ENCODE peak calls at places on chromosome 13, in six cellular contexts. Y, D, R, J, C and W are unnamed samples.

GRCh38 chr13:26604784-26605183 is 47.3 kb downstream of the WASF3 start:
- DNase-seq in Y (no peak), D (no peak), R (no peak), J (no peak), C (peak), W (no peak)

GRCh38 chr13:98771838-98772611 is 19.6 kb upstream of the SLC15A1 start:
- DNase-seq in Y (no peak), D (no peak), R (no peak), J (no peak), C (no peak), W (no peak)

GRCh38 chr13:112668924-112669323 is 20.9 kb upstream of the ATP11A start:
- DNase-seq in Y (no peak), D (no peak), R (no peak), J (no peak), C (no peak), W (no peak)

GRCh38 chr13:80436571-80437169 is 95.7 kb upstream of the SPRY2 start:
- DNase-seq in Y (peak), D (no peak), R (peak), J (no peak), C (no peak), W (no peak)

GRCh38 chr13:52070929-52071523 is 46.5 kb downstream of the UTP14C start:
- DNase-seq in Y (no peak), D (peak), R (peak), J (no peak), C (no peak), W (peak)

GRCh38 chr13:62512194-62513141 is 1096.8 kb upstream of the PCDH20 start:
- DNase-seq in Y (no peak), D (peak), R (peak), J (peak), C (no peak), W (no peak)

GRCh38 chr13:108561152-108561551 is 68.3 kb upstream of the MYO16 start:
- DNase-seq in Y (no peak), D (no peak), R (no peak), J (no peak), C (no peak), W (no peak)

GRCh38 chr13:32837307-32837972 is 178.8 kb upstream of the KL start:
- DNase-seq in Y (no peak), D (no peak), R (no peak), J (no peak), C (no peak), W (no peak)

GRCh38 chr13:72293206-72293605 is 426.2 kb upstream of the DACH1 start:
- DNase-seq in Y (no peak), D (no peak), R (no peak), J (no peak), C (no peak), W (no peak)

GRCh38 chr13:113846639-113847318 is 17.1 kb downstream of the GAS6 start:
- DNase-seq in Y (peak), D (no peak), R (no peak), J (no peak), C (no peak), W (no peak)

GRCh38 chr13:26914624-26915023 is 154.0 kb upstream of the GPR12 start:
- DNase-seq in Y (no peak), D (no peak), R (peak), J (no peak), C (no peak), W (no peak)

GRCh38 chr13:75996582-75996981 is 360.5 kb downstream of the LMO7 start:
- DNase-seq in Y (no peak), D (no peak), R (no peak), J (no peak), C (no peak), W (no peak)

GRCh38 chr13:95480131-95480545 is 72.4 kb upstream of the CLDN10 start:
- DNase-seq in Y (no peak), D (no peak), R (no peak), J (no peak), C (no peak), W (no peak)

GRCh38 chr13:85985791-85986190 is 186.6 kb upstream of the SLITRK6 start:
- DNase-seq in Y (no peak), D (no peak), R (no peak), J (no peak), C (no peak), W (no peak)

GRCh38 chr13:81686877-81687276 is 1346.0 kb upstream of the SPRY2 start:
- DNase-seq in Y (no peak), D (no peak), R (peak), J (no peak), C (no peak), W (no peak)

GRCh38 chr13:74145249-74145970 is 11.2 kb upstream of the KLF12 start:
- DNase-seq in Y (no peak), D (peak), R (peak), J (no peak), C (no peak), W (no peak)

GRCh38 chr13:40230833-40231266 is 435.6 kb downstream of the FOXO1 start:
- DNase-seq in Y (no peak), D (no peak), R (peak), J (no peak), C (no peak), W (no peak)

GRCh38 chr13:20142019-20142926 is 18.6 kb downstream of the GJA3 start:
- DNase-seq in Y (no peak), D (no peak), R (no peak), J (no peak), C (no peak), W (no peak)
- TF ChIP-seq CTCF in Y (no peak), D (no peak), R (no peak), J (no peak), C (no peak), W (no peak)

GRCh38 chr13:111564657-111565056 is 244.2 kb downstream of the TEX29 start:
- DNase-seq in Y (no peak), D (no peak), R (no peak), J (no peak), C (no peak), W (no peak)
- TF ChIP-seq CTCF in Y (no peak), D (no peak), R (no peak), J (no peak), C (no peak), W (no peak)

DNA sequence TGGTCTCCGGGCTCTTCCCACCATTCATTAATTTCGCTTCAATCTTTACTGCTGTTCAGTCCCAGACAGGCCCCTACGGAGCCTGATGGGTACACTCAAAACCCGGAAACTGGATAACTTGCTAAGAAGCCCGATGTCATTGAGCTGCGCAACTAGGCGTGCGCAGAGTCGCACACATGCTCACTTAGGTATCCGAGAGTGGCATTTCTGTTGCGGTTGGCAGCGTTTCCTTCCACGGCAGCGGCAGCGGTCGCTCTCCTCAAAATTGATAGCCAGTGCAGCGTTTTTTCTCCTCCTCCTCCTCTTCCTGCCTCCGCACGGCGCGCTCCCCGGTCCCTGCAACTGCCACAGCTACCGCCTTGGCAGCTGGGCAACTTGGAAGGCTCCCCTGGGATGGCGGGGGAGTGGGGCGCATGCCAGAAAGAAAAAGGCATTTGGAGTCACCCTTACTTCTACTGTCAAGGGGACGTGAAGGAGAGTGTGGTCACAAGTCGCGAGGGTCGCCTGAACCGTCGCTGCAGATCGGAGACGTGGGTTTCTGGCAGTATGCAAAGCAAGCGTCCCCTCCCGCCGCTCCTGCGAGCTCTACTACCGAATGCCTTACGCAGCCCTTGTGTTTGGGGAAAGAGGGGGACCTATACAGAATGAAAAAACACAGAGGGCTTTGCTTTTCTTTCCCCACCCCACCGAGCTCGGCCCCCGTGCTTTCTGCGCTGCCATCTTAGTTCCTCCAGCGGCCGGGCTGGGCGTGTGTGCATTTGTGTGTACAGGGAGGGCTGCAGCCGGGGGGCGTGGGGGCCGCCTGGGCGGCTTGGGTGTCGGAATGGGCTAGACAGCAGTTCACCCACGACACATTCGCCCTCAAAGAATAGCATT is 2.5 kb upstream of the MYCBP2 start:
- DNase-seq in Y (peak), D (peak), R (peak), J (peak), C (peak), W (peak)
- TF ChIP-seq CTCF in Y (no peak), D (no peak), R (no peak), J (no peak), C (peak), W (no peak)

DNA sequence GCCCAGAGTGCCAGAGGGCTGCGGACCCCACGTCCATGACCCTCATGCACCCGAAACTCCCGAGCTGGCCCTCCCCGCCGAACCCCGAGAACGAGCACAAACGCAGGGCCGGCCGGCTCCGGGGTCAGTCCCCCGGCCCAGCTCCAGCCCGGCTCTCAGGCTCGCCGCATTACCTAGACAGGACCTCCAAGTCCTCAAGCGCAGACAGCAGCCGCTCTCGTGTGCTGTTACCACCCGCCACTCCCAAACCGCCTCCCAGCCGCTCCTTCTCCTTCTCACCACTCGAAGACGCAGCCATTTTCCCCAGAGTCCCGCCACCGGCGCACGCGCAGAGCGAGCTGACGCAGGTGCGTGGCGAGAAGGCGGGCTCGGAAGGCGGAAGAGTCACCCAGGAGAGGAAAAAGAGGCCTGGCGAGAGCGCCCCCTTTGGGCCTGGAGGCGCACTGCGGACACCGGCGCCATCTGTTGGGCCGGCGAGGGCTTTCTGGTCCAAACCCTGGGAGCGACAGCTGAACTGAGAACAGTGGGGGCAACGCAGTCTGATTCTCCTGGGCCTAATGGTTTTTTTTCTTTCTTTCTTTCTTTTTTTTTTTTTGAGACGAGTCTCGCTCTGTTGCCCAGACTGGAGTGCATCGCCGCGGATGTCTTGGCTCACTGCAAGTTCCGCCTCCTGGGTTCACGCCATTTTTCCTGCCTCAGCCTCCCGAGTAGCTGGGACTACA is at the start of gene MED4:
- DNase-seq in Y (peak), D (peak), R (peak), J (peak), C (peak), W (peak)
- TF ChIP-seq CTCF in Y (peak), D (peak), R (peak), J (peak), C (peak), W (peak)

GRCh38 chr13:48977973-48978372 is 2.3 kb downstream of the FNDC3A start:
- DNase-seq in Y (no peak), D (peak), R (peak), J (no peak), C (no peak), W (peak)

GRCh38 chr13:48975926-48976676 is 389 bp downstream of the FNDC3A start:
- DNase-seq in Y (peak), D (peak), R (peak), J (peak), C (peak), W (peak)

GRCh38 chr13:48976677-48977625 is 1.2 kb downstream of the FNDC3A start:
- DNase-seq in Y (no peak), D (no peak), R (peak), J (no peak), C (no peak), W (peak)

GRCh38 chr13:48973845-48974431 is 1.8 kb upstream of the FNDC3A start:
- DNase-seq in Y (no peak), D (no peak), R (no peak), J (no peak), C (no peak), W (no peak)

DNA sequence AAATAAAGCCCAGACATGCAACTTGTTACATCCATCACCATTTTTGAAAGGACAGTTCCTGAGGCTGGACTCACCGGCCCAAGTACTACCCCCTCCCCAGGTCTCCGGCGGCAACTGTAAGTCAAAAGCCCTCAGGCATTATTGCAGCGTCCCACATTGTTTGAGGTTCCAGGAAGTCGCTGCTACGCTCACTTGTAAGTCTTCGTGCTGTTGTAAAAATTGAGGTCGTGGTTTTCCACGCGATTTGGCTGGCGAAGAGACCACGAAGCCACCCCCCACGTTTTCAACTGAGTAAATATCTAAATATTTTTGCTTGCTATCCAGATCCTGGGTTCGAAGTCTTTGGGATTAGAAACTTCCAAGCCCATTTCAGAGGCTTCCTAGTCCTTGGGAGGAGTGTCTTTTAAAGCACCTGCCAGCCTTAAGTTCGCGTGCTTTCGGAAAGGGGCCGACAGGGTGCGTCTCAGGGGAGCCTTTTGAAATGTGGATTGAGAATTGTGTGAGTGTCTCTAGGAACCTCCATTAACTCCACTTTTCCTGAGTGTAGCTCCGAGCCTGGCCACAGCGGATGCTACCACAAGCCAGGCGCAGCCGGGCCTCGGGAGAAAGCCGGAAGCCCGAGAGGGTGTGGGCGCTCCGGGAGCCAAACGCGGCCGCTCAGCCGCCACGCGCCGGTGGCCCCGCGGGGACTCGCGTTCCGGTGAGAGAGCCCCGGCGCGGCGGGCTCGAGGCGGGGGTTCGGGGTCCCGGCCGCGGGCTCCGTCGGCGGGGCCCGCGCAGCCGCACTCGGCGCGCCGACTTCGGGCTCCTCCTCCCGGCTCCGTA is at the start of gene FNDC3A:
- DNase-seq in Y (peak), D (peak), R (peak), J (peak), C (peak), W (peak)
- TF ChIP-seq CTCF in Y (no peak), D (no peak), R (no peak), J (no peak), C (peak), W (no peak)

DNA sequence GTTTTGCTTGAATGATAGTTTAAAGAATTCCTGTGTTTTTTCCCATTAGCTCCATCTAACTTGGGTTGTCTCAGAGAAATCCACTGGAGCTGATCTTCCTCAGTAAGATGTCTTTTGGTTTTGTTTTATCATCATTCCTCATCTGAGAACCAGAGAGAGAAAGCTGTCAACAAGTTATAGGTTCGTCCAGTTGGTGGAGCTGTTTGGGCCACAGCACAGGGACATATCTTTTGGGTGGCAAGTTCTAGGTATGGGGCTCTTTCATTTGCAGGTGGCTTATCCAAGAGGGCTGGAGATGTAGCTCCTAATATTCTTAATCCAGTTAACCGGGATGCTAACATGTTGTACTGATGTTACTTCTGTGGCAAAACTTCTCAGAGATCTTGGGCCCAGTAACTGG is 174.2 kb downstream of the KCNRG start:
- DNase-seq in Y (no peak), D (no peak), R (no peak), J (no peak), C (no peak), W (no peak)
- TF ChIP-seq CTCF in Y (no peak), D (no peak), R (no peak), J (no peak), C (no peak), W (peak)

DNA sequence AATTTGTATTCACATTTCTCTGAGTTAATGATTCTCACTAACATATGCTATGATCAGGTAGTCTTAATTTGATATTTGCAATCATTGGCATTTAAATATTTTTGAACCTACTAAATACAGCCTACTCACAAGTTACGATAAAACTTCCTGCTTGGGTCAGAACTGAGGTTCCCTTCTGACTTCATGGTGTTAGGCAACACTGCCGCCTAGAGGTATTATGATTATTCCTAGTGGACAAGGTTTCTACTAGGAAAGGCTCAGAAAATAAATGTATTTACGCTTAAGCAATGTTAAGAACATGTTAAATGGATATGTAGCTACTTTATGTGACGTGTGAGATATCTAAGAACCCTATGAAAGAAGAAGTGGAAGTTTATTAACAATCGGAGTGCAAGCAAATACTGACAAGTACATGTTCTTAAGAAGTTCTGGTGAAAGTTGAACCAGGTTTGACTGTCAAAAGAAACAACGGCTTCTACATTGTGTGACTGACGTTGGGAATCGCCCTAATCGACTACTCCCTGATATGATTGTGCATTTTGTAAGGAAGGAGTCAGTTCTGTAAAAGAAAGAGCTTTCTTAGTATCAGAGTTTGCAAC is 1395.8 kb downstream of the SLITRK5 start:
- DNase-seq in Y (no peak), D (peak), R (no peak), J (no peak), C (no peak), W (no peak)
- TF ChIP-seq CTCF in Y (peak), D (no peak), R (no peak), J (peak), C (peak), W (peak)

GRCh38 chr13:44739120-44739519 is 163.0 kb upstream of the TSC22D1 start:
- DNase-seq in Y (no peak), D (no peak), R (no peak), J (no peak), C (no peak), W (no peak)
- TF ChIP-seq CTCF in Y (no peak), D (no peak), R (no peak), J (peak), C (no peak), W (no peak)

GRCh38 chr13:23850134-23850533 is 39.1 kb downstream of the MIPEP start:
- DNase-seq in Y (no peak), D (no peak), R (no peak), J (no peak), C (no peak), W (no peak)

GRCh38 chr13:23848639-23849282 is 40.4 kb downstream of the MIPEP start:
- DNase-seq in Y (no peak), D (no peak), R (no peak), J (no peak), C (no peak), W (no peak)

GRCh38 chr13:23849670-23850069 is 39.5 kb downstream of the MIPEP start:
- DNase-seq in Y (no peak), D (no peak), R (no peak), J (no peak), C (no peak), W (no peak)

GRCh38 chr13:23852351-23852750 is 36.8 kb downstream of the MIPEP start:
- DNase-seq in Y (no peak), D (no peak), R (no peak), J (no peak), C (no peak), W (no peak)

DNA sequence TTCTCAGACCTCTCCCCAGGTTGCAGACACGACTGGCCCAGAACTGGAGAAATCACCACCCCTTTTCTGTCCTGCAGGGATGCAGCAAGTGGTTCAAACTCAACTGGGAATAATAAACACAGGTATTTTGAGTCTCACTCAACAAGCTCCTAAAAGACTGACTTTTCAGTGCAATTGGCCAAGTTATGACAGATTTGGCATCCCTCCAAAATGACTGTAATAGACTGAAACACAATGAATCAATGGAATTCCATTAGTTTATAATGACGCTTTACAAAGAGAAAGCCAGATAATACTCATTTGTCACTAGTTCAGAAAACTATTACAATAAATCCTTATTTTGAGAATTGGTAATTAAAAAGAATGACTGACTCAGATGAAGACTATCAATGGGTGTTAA is 38.1 kb downstream of the MIPEP start:
- DNase-seq in Y (no peak), D (peak), R (peak), J (no peak), C (no peak), W (no peak)
- TF ChIP-seq CTCF in Y (no peak), D (no peak), R (no peak), J (no peak), C (no peak), W (no peak)

DNA sequence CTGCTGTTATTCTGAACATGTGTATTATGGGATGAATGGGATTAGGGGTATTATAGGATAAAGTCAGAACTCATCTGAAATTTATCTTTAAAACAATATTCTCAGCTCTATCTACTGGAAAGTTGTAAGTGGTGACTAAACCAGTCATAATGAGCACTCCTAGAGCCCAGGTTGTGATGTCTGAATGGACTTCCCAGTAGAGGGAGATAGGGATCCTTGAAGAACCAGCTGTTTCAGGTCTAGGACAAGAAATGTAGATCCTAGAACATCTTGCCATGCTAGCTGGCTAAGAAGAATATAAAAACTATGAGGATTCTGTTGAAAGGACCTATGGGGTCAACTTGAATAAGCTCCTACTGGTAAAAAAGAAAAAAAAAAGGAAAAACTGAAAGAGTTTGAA is 310.8 kb downstream of the SLC7A1 start:
- DNase-seq in Y (no peak), D (no peak), R (no peak), J (no peak), C (no peak), W (no peak)
- TF ChIP-seq CTCF in Y (no peak), D (no peak), R (peak), J (no peak), C (no peak), W (no peak)